ENCODE peak calls at places on chromosomes 12 and 14, in six cellular contexts. D is AG20443; N is stomach; F is NCI-H1105 treated with DMSO at 0.1 percent for 48 hours; T is activated naive CD4-positive, alpha-beta T cell; E is SW 1271. I is an unnamed sample.
A peak's percentile ranks its signal among the peaks of the same experiment; 100 is the strongest.

GRCh38 chr14:91727121-91727520 is 4.8 kb downstream of the CATSPERB start:
- DNase-seq in D (peak; percentile 68), N (no peak), F (no peak), T (no peak), E (no peak), I (no peak)

GRCh38 chr12:75447695-75448393 is 32.7 kb upstream of the GLIPR1 start:
- DNase-seq in D (no peak), N (no peak), F (no peak), T (no peak), E (no peak), I (no peak)

GRCh38 chr12:54017845-54018607 is 9.2 kb downstream of the HOXC8 start:
- DNase-seq in D (peak; percentile 98), N (peak; percentile 67), F (peak; percentile 90), T (peak; percentile 45), E (peak; percentile 93), I (peak; percentile 96)

GRCh38 chr14:76773188-76773885 is 12.1 kb downstream of the VASH1 start:
- DNase-seq in D (peak; percentile 91), N (no peak), F (no peak), T (no peak), E (no peak), I (no peak)

GRCh38 chr12:121812320-121812871 is 8.6 kb downstream of the SETD1B start:
- DNase-seq in D (peak; percentile 93), N (peak; percentile 87), F (no peak), T (no peak), E (peak; percentile 35), I (peak; percentile 72)

GRCh38 chr14:104317500-104317805 is 179.1 kb downstream of the KIF26A start:
- DNase-seq in D (no peak), N (peak; percentile 10), F (no peak), T (no peak), E (no peak), I (no peak)

GRCh38 chr12:114248527-114248926 is 157.4 kb downstream of the TBX5 start:
- DNase-seq in D (no peak), N (no peak), F (no peak), T (no peak), E (no peak), I (no peak)

GRCh38 chr12:92911339-92911738 is 17.8 kb downstream of the EEA1 start:
- DNase-seq in D (no peak), N (no peak), F (no peak), T (no peak), E (no peak), I (no peak)

I was measured in GM13976.